ENCODE peak calls at places on chromosomes 11 and 22, in six cellular contexts. Q is stimulated activated CD8-positive, alpha-beta memory T cell treated with anti-CD3 and anti-CD28 coated beads, Interleukin-7, amount 100 ng/mL, for 48 hours; X is neural progenitor cell; U is body of pancreas; J is naive thymus-derived CD8-positive, alpha-beta T cell; N is AG09309. H is an unnamed sample.
A peak's percentile ranks its signal among the peaks of the same experiment; 100 is the strongest.

GRCh38 chr11:92727123-92727522 is 242.3 kb upstream of the MTNR1B start:
- DNase-seq in Q (no peak), X (no peak), U (no peak), J (no peak), N (no peak), H (no peak)

GRCh38 chr22:37697540-37697835 is 640 bp downstream of the TRIOBP start:
- DNase-seq in Q (no peak), X (no peak), U (no peak), J (no peak), N (no peak), H (no peak)

GRCh38 chr11:132054822-132055221 is 684.4 kb downstream of the NTM start:
- DNase-seq in Q (no peak), X (no peak), U (no peak), J (no peak), N (peak; percentile 75), H (no peak)

GRCh38 chr11:58659910-58660570 is 37.6 kb downstream of the CNTF start:
- DNase-seq in Q (no peak), X (no peak), U (no peak), J (no peak), N (no peak), H (no peak)

GRCh38 chr11:120372296-120372695 is 36.1 kb downstream of the ARHGEF12 start:
- DNase-seq in Q (no peak), X (no peak), U (no peak), J (no peak), N (no peak), H (no peak)

GRCh38 chr11:120400564-120401364 is 64.6 kb downstream of the ARHGEF12 start:
- DNase-seq in Q (no peak), X (no peak), U (peak; percentile 37), J (no peak), N (peak; percentile 95), H (peak; percentile 11)

GRCh38 chr11:99148352-99148751 is 127.6 kb downstream of the CNTN5 start:
- DNase-seq in Q (no peak), X (no peak), U (no peak), J (no peak), N (no peak), H (no peak)

GRCh38 chr11:57358991-57359390 is 20.8 kb downstream of the P2RX3 start:
- DNase-seq in Q (no peak), X (no peak), U (no peak), J (no peak), N (no peak), H (no peak)

GRCh38 chr22:40684728-40685127 is 5.4 kb downstream of the MCHR1 start:
- DNase-seq in Q (no peak), X (no peak), U (no peak), J (no peak), N (no peak), H (peak; percentile 94)

GRCh38 chr11:63862923-63863322 is 24.0 kb downstream of the MARK2 start:
- DNase-seq in Q (no peak), X (no peak), U (peak; percentile 78), J (no peak), N (no peak), H (no peak)

GRCh38 chr11:25293166-25293565 is 796.3 kb downstream of the LUZP2 start:
- DNase-seq in Q (no peak), X (no peak), U (no peak), J (no peak), N (no peak), H (no peak)

GRCh38 chr11:78798567-78799170 is 224.0 kb upstream of the NARS2 start:
- DNase-seq in Q (no peak), X (peak; percentile 79), U (peak; percentile 71), J (no peak), N (no peak), H (peak; percentile 74)

GRCh38 chr11:1197886-1198765 is 24.7 kb upstream of the MUC5B start:
- DNase-seq in Q (no peak), X (no peak), U (no peak), J (peak; percentile 50), N (no peak), H (no peak)

GRCh38 chr22:49749227-49749626 is 78.4 kb downstream of the BRD1 start:
- DNase-seq in Q (no peak), X (no peak), U (no peak), J (no peak), N (no peak), H (no peak)

GRCh38 chr11:65246506-65246905 is 15.3 kb upstream of the POLA2 start:
- DNase-seq in Q (no peak), X (no peak), U (no peak), J (no peak), N (no peak), H (no peak)

GRCh38 chr11:128881221-128881620 is 9.9 kb upstream of the KCNJ5 start:
- DNase-seq in Q (no peak), X (no peak), U (no peak), J (no peak), N (no peak), H (no peak)

GRCh38 chr22:45645526-45646414 is 25.9 kb upstream of the ATXN10 start:
- DNase-seq in Q (peak; percentile 56), X (peak; percentile 86), U (peak; percentile 66), J (peak; percentile 83), N (no peak), H (peak; percentile 63)

GRCh38 chr22:42702675-42703074 is 18.0 kb downstream of the A4GALT start:
- DNase-seq in Q (no peak), X (no peak), U (no peak), J (no peak), N (no peak), H (no peak)

GRCh38 chr11:48099916-48100446 is 116.6 kb upstream of the OR4B1 start:
- DNase-seq in Q (no peak), X (no peak), U (no peak), J (no peak), N (no peak), H (no peak)

GRCh38 chr22:43921361-43921760 is 2.2 kb upstream of the PNPLA3 start:
- DNase-seq in Q (no peak), X (no peak), U (no peak), J (no peak), N (no peak), H (no peak)

GRCh38 chr11:46564459-46564858 is 29.4 kb downstream of the AMBRA1 start:
- DNase-seq in Q (no peak), X (no peak), U (no peak), J (no peak), N (no peak), H (no peak)

GRCh38 chr22:37197451-37198289 is 9.6 kb upstream of the C1QTNF6 start:
- DNase-seq in Q (no peak), X (no peak), U (peak; percentile 67), J (peak; percentile 62), N (no peak), H (no peak)

GRCh38 chr11:123559418-123559817 is 95.0 kb downstream of the SCN3B start:
- DNase-seq in Q (no peak), X (peak; percentile 15), U (no peak), J (no peak), N (no peak), H (no peak)

H was measured in NCI-H82.